ENCODE peak calls at places on chromosomes 3 and 15, in five cellular contexts. S, M, A, L and G are unnamed samples.

GRCh38 chr3:180827171-180827570 is 85.3 kb upstream of the FXR1 start:
- DNase-seq in S (no peak), M (no peak), A (no peak), L (no peak), G (peak)

GRCh38 chr3:30124435-30125390 is 481.7 kb upstream of the TGFBR2 start:
- DNase-seq in S (no peak), M (no peak), A (no peak), L (no peak), G (no peak)

GRCh38 chr3:38577089-38578080 is 72.1 kb downstream of the SCN5A start:
- DNase-seq in S (no peak), M (no peak), A (no peak), L (no peak), G (no peak)

GRCh38 chr3:121574449-121574848 is 6.7 kb downstream of the ARGFX start:
- DNase-seq in S (no peak), M (no peak), A (no peak), L (no peak), G (no peak)

GRCh38 chr15:73716417-73716816 is 32.2 kb downstream of the CD276 start:
- DNase-seq in S (no peak), M (no peak), A (no peak), L (no peak), G (no peak)

GRCh38 chr15:35925634-35926380 is 379.8 kb upstream of the DPH6 start:
- DNase-seq in S (peak), M (no peak), A (no peak), L (no peak), G (no peak)

GRCh38 chr3:66581261-66581660 is 80.4 kb upstream of the LRIG1 start:
- DNase-seq in S (no peak), M (no peak), A (no peak), L (no peak), G (no peak)

GRCh38 chr3:50154840-50155490 is at the start of gene SEMA3F:
- DNase-seq in S (peak), M (no peak), A (peak), L (no peak), G (peak)

GRCh38 chr3:116663161-116663885 is 46.3 kb upstream of the TUSC7 start:
- DNase-seq in S (no peak), M (no peak), A (no peak), L (no peak), G (no peak)

GRCh38 chr3:155664922-155665695 is 79.8 kb downstream of the PLCH1 start:
- DNase-seq in S (peak), M (peak), A (no peak), L (no peak), G (no peak)

GRCh38 chr3:102156426-102156825 is 278.4 kb upstream of the ZPLD1 start:
- DNase-seq in S (peak), M (peak), A (no peak), L (no peak), G (no peak)

GRCh38 chr15:88913017-88913849 is at the start of gene MFGE8:
- DNase-seq in S (peak), M (peak), A (peak), L (peak), G (peak)

GRCh38 chr3:52028572-52028971 is 27.8 kb downstream of the DUSP7 start:
- DNase-seq in S (peak), M (no peak), A (no peak), L (peak), G (peak)

GRCh38 chr3:126078866-126079265 is 5.1 kb downstream of the SLC41A3 start:
- DNase-seq in S (no peak), M (no peak), A (no peak), L (no peak), G (peak)

GRCh38 chr3:40623567-40623966 is 98.8 kb downstream of the ZNF621 start:
- DNase-seq in S (no peak), M (no peak), A (no peak), L (no peak), G (no peak)

GRCh38 chr15:51240066-51240465 is 98.3 kb downstream of the CYP19A1 start:
- DNase-seq in S (no peak), M (no peak), A (no peak), L (no peak), G (no peak)

GRCh38 chr3:53700441-53700840 is 145.8 kb downstream of the CHDH start:
- DNase-seq in S (no peak), M (no peak), A (no peak), L (no peak), G (no peak)

GRCh38 chr15:43872416-43873020 is 45.7 kb downstream of the WDR76 start:
- DNase-seq in S (peak), M (peak), A (no peak), L (peak), G (peak)

GRCh38 chr3:40996382-40996781 is 202.9 kb upstream of the CTNNB1 start:
- DNase-seq in S (no peak), M (no peak), A (no peak), L (no peak), G (no peak)

GRCh38 chr3:72006631-72007556 is 221.9 kb upstream of the PROK2 start:
- DNase-seq in S (no peak), M (no peak), A (no peak), L (no peak), G (no peak)

GRCh38 chr15:59366368-59367021 is 6.2 kb downstream of the MYO1E start:
- DNase-seq in S (no peak), M (no peak), A (no peak), L (no peak), G (no peak)

GRCh38 chr3:183260167-183260904 is 7.3 kb downstream of the B3GNT5 start:
- DNase-seq in S (peak), M (no peak), A (no peak), L (no peak), G (no peak)

GRCh38 chr3:183341545-183342288 is 86.7 kb downstream of the MCF2L2 start:
- DNase-seq in S (no peak), M (no peak), A (no peak), L (no peak), G (no peak)

GRCh38 chr3:24160424-24160823 is 215.3 kb downstream of the NR1D2 start:
- DNase-seq in S (peak), M (no peak), A (no peak), L (no peak), G (no peak)

GRCh38 chr3:159077860-159078259 is 276.0 kb downstream of the MFSD1 start:
- DNase-seq in S (no peak), M (peak), A (no peak), L (no peak), G (no peak)

GRCh38 chr3:20064796-20065564 is 24.7 kb downstream of the KAT2B start:
- DNase-seq in S (no peak), M (no peak), A (no peak), L (no peak), G (no peak)

GRCh38 chr3:46019707-46020106 is 7.6 kb downstream of the XCR1 start:
- DNase-seq in S (no peak), M (no peak), A (no peak), L (no peak), G (no peak)

GRCh38 chr3:125072310-125072709 is 16.5 kb upstream of the HEG1 start:
- DNase-seq in S (no peak), M (no peak), A (no peak), L (no peak), G (no peak)

GRCh38 chr3:16211176-16211904 is 36.9 kb downstream of the GALNT15 start:
- DNase-seq in S (no peak), M (peak), A (no peak), L (no peak), G (no peak)

GRCh38 chr3:52372822-52373504 is 56.8 kb downstream of the DNAH1 start:
- DNase-seq in S (no peak), M (no peak), A (no peak), L (no peak), G (no peak)

GRCh38 chr3:196120291-196120951 is 38.5 kb upstream of the TFRC start:
- DNase-seq in S (no peak), M (no peak), A (no peak), L (no peak), G (no peak)

GRCh38 chr3:101935081-101935480 is 85.8 kb downstream of the NFKBIZ start:
- DNase-seq in S (no peak), M (no peak), A (no peak), L (no peak), G (no peak)